ENCODE peak calls at places on chromosomes 1 and 21, in nine cellular contexts. R is left lung, P is tibial artery, O is kidney, V is endothelial cell of umbilical vein, H is MCF 10A, M is thoracic aorta, G is Calu3, Y is spleen. A is an unnamed sample.

GRCh38 chr1:27575861-27576331 is 28.0 kb downstream of the AHDC1 start:
- DNase-seq in M (no peak), Y (peak), G (peak), H (peak), O (peak), P (peak), R (peak), V (peak), A (no peak)

GRCh38 chr1:195580988-195581387 is 1027.3 kb downstream of the KCNT2 start:
- DNase-seq in G (no peak), Y (no peak), V (no peak), P (no peak), O (no peak), M (no peak), H (no peak), R (no peak), A (no peak)

GRCh38 chr1:215568287-215568692 is 1.2 kb downstream of the KCTD3 start:
- DNase-seq in P (peak), G (no peak), M (no peak), H (peak), R (no peak), Y (no peak), V (no peak), O (no peak), A (no peak)

GRCh38 chr1:239155466-239155865 is 230.9 kb upstream of the CHRM3 start:
- DNase-seq in Y (no peak), O (no peak), P (no peak), G (no peak), M (no peak), H (no peak), R (no peak), V (no peak), A (no peak)

GRCh38 chr1:197336571-197336970 is 68.5 kb downstream of the CRB1 start:
- DNase-seq in P (no peak), R (no peak), Y (no peak), O (no peak), M (no peak), H (no peak), G (no peak), V (no peak), A (no peak)

GRCh38 chr1:9269078-9269501 is 23.6 kb upstream of the SPSB1 start:
- DNase-seq in O (no peak), G (no peak), P (no peak), M (no peak), R (no peak), Y (peak), H (no peak), V (peak), A (no peak)

GRCh38 chr1:47216278-47217059 is 15.6 kb downstream of the TAL1 start:
- DNase-seq in O (no peak), V (peak), Y (peak), H (no peak), P (no peak), R (no peak), M (no peak), G (no peak), A (no peak)

GRCh38 chr1:48109390-48110009 is 112.3 kb upstream of the TRABD2B start:
- DNase-seq in O (no peak), G (peak), Y (no peak), M (no peak), R (no peak), V (peak), H (peak), P (no peak), A (no peak)

GRCh38 chr1:40901886-40902633 is 39.9 kb upstream of the CITED4 start:
- DNase-seq in P (peak), V (peak), Y (no peak), H (peak), M (no peak), R (no peak), O (peak), G (peak), A (no peak)

GRCh38 chr1:154386643-154387352 is 18.3 kb upstream of the IL6R start:
- DNase-seq in Y (peak), P (no peak), O (peak), R (no peak), H (no peak), V (no peak), G (no peak), M (no peak), A (no peak)

GRCh38 chr1:163106364-163106987 is 37.3 kb downstream of the RGS4 start:
- DNase-seq in P (no peak), G (no peak), Y (no peak), R (no peak), O (no peak), H (peak), V (no peak), M (no peak), A (no peak)

GRCh38 chr21:46065215-46065992 is 32.5 kb upstream of the COL6A2 start:
- DNase-seq in G (no peak), H (no peak), M (peak), Y (no peak), V (no peak), P (peak), O (peak), R (peak), A (no peak)

GRCh38 chr21:41847066-41847804 is 31.9 kb downstream of the PRDM15 start:
- DNase-seq in Y (peak), R (no peak), G (no peak), V (no peak), P (no peak), O (no peak), M (no peak), H (no peak), A (no peak)

DNA sequence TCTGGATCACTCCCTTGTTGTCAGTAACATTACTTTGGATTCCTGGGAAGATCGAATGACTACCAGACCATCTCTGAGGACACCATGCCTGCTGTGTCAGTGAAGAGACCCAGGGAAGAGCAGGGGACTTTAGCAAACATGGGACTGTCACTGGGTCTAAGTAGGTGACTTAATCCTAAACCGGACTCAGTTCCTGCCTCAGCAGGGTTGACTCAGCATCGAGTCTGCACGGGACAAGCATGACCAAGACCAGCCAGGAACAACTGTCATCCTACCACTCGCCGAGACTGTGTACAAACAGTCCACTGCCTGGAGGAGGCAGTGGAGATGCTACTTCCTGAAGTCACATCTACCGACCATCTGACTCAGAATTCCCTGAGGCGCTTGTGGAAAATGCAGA is 53.2 kb upstream of the RAB4A start:
- DNase-seq in H (peak), P (no peak), O (no peak), M (no peak), Y (no peak), G (peak), V (no peak), R (no peak), A (no peak)
- TF ChIP-seq CTCF in H (peak), P (no peak), O (no peak), M (no peak), Y (no peak), G (no peak), V (no peak), R (no peak), A (no peak)

GRCh38 chr1:169485427-169486280 is at the start of gene SLC19A2:
- DNase-seq in H (peak), P (peak), Y (peak), G (peak), V (peak), M (peak), R (peak), O (peak), A (peak)
- TF ChIP-seq CTCF in H (no peak), P (peak), Y (peak), G (peak), V (no peak), M (no peak), R (no peak), O (peak), A (no peak)

DNA sequence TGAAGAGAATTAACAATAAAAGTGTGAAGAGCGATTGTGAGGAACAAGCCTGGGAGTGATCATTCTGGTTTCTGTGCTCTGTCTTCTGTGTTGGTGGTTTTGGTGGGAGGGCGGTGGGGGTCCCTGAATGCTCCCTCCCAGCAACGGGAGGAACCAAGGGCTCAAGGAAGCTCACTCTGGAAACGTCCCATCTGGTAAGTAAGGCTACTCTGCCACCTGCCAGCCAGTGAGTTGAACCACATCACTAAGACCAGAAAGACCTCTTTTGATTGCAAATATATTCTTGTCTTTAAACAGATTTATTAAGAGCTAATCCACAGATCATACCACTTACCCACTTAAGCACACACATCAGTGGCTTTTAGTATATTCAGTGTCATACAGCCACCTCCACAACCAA is 125.0 kb downstream of the PRDM2 start:
- DNase-seq in O (no peak), M (no peak), Y (no peak), H (no peak), P (no peak), G (no peak), R (no peak), V (no peak), A (no peak)
- TF ChIP-seq CTCF in O (no peak), M (no peak), Y (no peak), H (no peak), P (no peak), G (no peak), R (no peak), V (no peak), A (no peak)

GRCh38 chr1:85024736-85025135 is 23.6 kb downstream of the MCOLN3 start:
- DNase-seq in O (no peak), R (no peak), V (no peak), G (no peak), Y (no peak), M (no peak), H (no peak), P (no peak), A (no peak)

GRCh38 chr1:85030536-85030935 is 17.8 kb downstream of the MCOLN3 start:
- DNase-seq in V (no peak), P (no peak), Y (no peak), O (no peak), G (no peak), M (no peak), R (no peak), H (no peak), A (no peak)

GRCh38 chr1:85025940-85026339 is 22.4 kb downstream of the MCOLN3 start:
- DNase-seq in R (no peak), Y (no peak), P (no peak), V (no peak), H (no peak), G (no peak), O (no peak), M (no peak), A (no peak)

GRCh38 chr1:85022700-85023099 is 25.6 kb downstream of the MCOLN3 start:
- DNase-seq in P (no peak), R (no peak), V (no peak), Y (no peak), G (no peak), H (no peak), M (no peak), O (no peak), A (no peak)

GRCh38 chr1:85027242-85027983 is 20.9 kb downstream of the MCOLN3 start:
- DNase-seq in H (peak), V (no peak), P (no peak), R (no peak), M (no peak), Y (no peak), G (no peak), O (no peak), A (no peak)
- TF ChIP-seq CTCF in H (no peak), V (no peak), P (peak), R (no peak), M (no peak), Y (peak), G (no peak), O (peak), A (no peak)

GRCh38 chr1:114780344-114781226 is at the start of gene SIKE1:
- DNase-seq in P (peak), H (peak), M (peak), O (peak), G (peak), R (peak), Y (peak), V (peak), A (peak)
- TF ChIP-seq CTCF in P (peak), H (no peak), M (no peak), O (no peak), G (no peak), R (no peak), Y (peak), V (no peak), A (no peak)

GRCh38 chr1:230823421-230823820 is 44.9 kb downstream of the C1orf198 start:
- DNase-seq in R (no peak), Y (no peak), P (peak), M (no peak), H (no peak), G (no peak), O (no peak), V (peak), A (no peak)
- TF ChIP-seq CTCF in R (no peak), Y (no peak), P (no peak), M (no peak), H (no peak), G (no peak), O (no peak), V (no peak), A (no peak)

GRCh38 chr1:37620707-37621106 is 14.0 kb downstream of the RSPO1 start:
- DNase-seq in R (no peak), P (no peak), O (no peak), M (no peak), H (peak), Y (no peak), V (no peak), G (no peak), A (no peak)

GRCh38 chr1:37621326-37621870 is 13.3 kb downstream of the RSPO1 start:
- DNase-seq in O (no peak), R (no peak), G (no peak), H (no peak), M (no peak), Y (no peak), V (no peak), P (no peak), A (no peak)

GRCh38 chr1:37616330-37616729 is 18.4 kb downstream of the RSPO1 start:
- DNase-seq in H (no peak), V (no peak), M (no peak), G (no peak), O (no peak), Y (no peak), P (no peak), R (no peak), A (no peak)

GRCh38 chr1:37628026-37628556 is 6.6 kb downstream of the RSPO1 start:
- DNase-seq in O (no peak), H (no peak), G (no peak), R (no peak), P (no peak), Y (no peak), M (no peak), V (no peak), A (no peak)

DNA sequence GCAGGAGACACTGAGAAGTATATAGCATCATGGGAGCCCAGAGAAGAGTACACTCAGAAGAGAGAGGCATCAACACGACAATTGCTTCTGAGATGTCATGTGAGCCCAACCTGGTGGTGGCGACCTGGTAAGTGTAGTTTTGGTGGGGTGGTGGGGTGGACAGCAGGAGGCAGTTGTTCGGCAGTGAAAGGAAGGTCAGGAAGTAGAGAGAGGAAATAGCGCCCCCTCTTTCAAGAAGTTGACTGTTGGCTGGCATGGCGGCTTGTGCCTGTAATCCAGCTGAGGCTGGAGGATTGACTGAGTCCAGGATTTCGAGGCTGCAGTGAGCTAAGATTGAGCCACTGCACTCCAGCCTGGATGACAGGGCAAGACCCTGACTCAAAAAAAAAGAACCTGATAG is 12.6 kb downstream of the RSPO1 start:
- DNase-seq in O (no peak), V (no peak), R (no peak), P (no peak), Y (no peak), G (no peak), M (no peak), H (no peak), A (no peak)
- TF ChIP-seq CTCF in O (no peak), V (no peak), R (no peak), P (no peak), Y (no peak), G (no peak), M (no peak), H (no peak), A (no peak)